ENCODE peak calls at places on chromosomes 3 and 15, in five cellular contexts. C is H1, X is endothelial cell of umbilical vein, E is neural progenitor cell, A is GM12878. O is an unnamed sample.

GRCh38 chr15:85545185-85545584 is 164.8 kb downstream of the AKAP13 start:
- DNase-seq in C (no peak), X (no peak), E (no peak), A (no peak), O (no peak)

GRCh38 chr3:60010778-60011177 is 961.0 kb upstream of the CFAP20DC start:
- DNase-seq in C (no peak), X (no peak), E (no peak), A (peak; percentile 65), O (no peak)

GRCh38 chr15:56040081-56041035 is 46.9 kb upstream of the NEDD4 start:
- DNase-seq in C (peak; percentile 25), X (peak; percentile 92), E (peak; percentile 20), A (no peak), O (peak; percentile 94)

GRCh38 chr15:31488437-31489204 is 162.0 kb downstream of the KLF13 start:
- DNase-seq in C (peak; percentile 66), X (peak; percentile 81), E (peak; percentile 88), A (peak; percentile 78), O (peak; percentile 87)

GRCh38 chr3:171936231-171936841 is 93.2 kb downstream of the TMEM212 start:
- DNase-seq in C (no peak), X (no peak), E (no peak), A (peak; percentile 20), O (peak; percentile 37)

GRCh38 chr3:66501483-66502266 is 853 bp upstream of the LRIG1 start:
- DNase-seq in C (no peak), X (no peak), E (no peak), A (no peak), O (no peak)

GRCh38 chr3:191417457-191417729 is 43.6 kb upstream of the PYDC2 start:
- DNase-seq in C (no peak), X (no peak), E (no peak), A (no peak), O (no peak)

GRCh38 chr3:155078959-155079794 is 942 bp upstream of the MME start:
- DNase-seq in C (no peak), X (peak; percentile 32), E (peak; percentile 52), A (no peak), O (peak; percentile 48)

GRCh38 chr15:63166219-63166618 is 8.9 kb upstream of the RPS27L start:
- DNase-seq in C (no peak), X (no peak), E (no peak), A (no peak), O (no peak)

GRCh38 chr3:13009132-13009945 is 63.9 kb downstream of the IQSEC1 start:
- DNase-seq in C (no peak), X (peak; percentile 8), E (no peak), A (no peak), O (no peak)

GRCh38 chr15:96323250-96324162 is 7.0 kb upstream of the NR2F2 start:
- DNase-seq in C (no peak), X (peak; percentile 49), E (peak; percentile 86), A (no peak), O (no peak)

GRCh38 chr3:35338186-35338585 is 301.1 kb upstream of the ARPP21 start:
- DNase-seq in C (no peak), X (peak; percentile 66), E (no peak), A (no peak), O (no peak)

GRCh38 chr3:34646911-34647465 is 848.6 kb downstream of the PDCD6IP start:
- DNase-seq in C (no peak), X (no peak), E (no peak), A (no peak), O (no peak)

GRCh38 chr3:40971191-40972168 is 227.8 kb upstream of the CTNNB1 start:
- DNase-seq in C (no peak), X (peak; percentile 99), E (no peak), A (peak; percentile 93), O (peak; percentile 76)

GRCh38 chr3:28317438-28318022 is 31.0 kb upstream of the ZCWPW2 start:
- DNase-seq in C (no peak), X (peak; percentile 47), E (peak; percentile 59), A (no peak), O (peak; percentile 62)

GRCh38 chr3:64122476-64122875 is 99.2 kb upstream of the PSMD6 start:
- DNase-seq in C (no peak), X (no peak), E (no peak), A (no peak), O (no peak)

GRCh38 chr3:5227812-5228211 is 40.3 kb downstream of the EDEM1 start:
- DNase-seq in C (no peak), X (no peak), E (no peak), A (no peak), O (no peak)

GRCh38 chr3:10836676-10837075 is 20.6 kb downstream of the SLC6A11 start:
- DNase-seq in C (no peak), X (no peak), E (no peak), A (no peak), O (no peak)

GRCh38 chr15:36080759-36081158 is 498.7 kb upstream of the CDIN1 start:
- DNase-seq in C (no peak), X (no peak), E (no peak), A (no peak), O (no peak)

GRCh38 chr15:88174571-88174970 is 82.0 kb downstream of the NTRK3 start:
- DNase-seq in C (no peak), X (no peak), E (no peak), A (no peak), O (no peak)

GRCh38 chr3:38834110-38834509 is 18.1 kb upstream of the SCN10A start:
- DNase-seq in C (peak; percentile 25), X (peak; percentile 95), E (peak; percentile 58), A (no peak), O (peak; percentile 73)

GRCh38 chr3:190911382-190911781 is 48.9 kb upstream of the GMNC start:
- DNase-seq in C (no peak), X (no peak), E (peak; percentile 70), A (no peak), O (no peak)

GRCh38 chr3:23611737-23612295 is 193.9 kb upstream of the UBE2E1 start:
- DNase-seq in C (no peak), X (peak; percentile 63), E (no peak), A (no peak), O (peak; percentile 40)

GRCh38 chr3:121998588-121999473 is 23.2 kb downstream of the ILDR1 start:
- DNase-seq in C (no peak), X (peak; percentile 41), E (no peak), A (no peak), O (peak; percentile 56)

GRCh38 chr3:142850395-142851023 is 38.4 kb downstream of the PCOLCE2 start:
- DNase-seq in C (no peak), X (peak; percentile 22), E (no peak), A (no peak), O (peak; percentile 21)

GRCh38 chr15:40746916-40747418 is 8.1 kb downstream of the RMDN3 start:
- DNase-seq in C (no peak), X (no peak), E (no peak), A (no peak), O (no peak)

GRCh38 chr3:148582126-148582525 is 115.6 kb upstream of the AGTR1 start:
- DNase-seq in C (no peak), X (no peak), E (no peak), A (no peak), O (no peak)

GRCh38 chr3:98930413-98930812 is 28.9 kb upstream of the DCBLD2 start:
- DNase-seq in C (no peak), X (no peak), E (no peak), A (no peak), O (no peak)

DNA sequence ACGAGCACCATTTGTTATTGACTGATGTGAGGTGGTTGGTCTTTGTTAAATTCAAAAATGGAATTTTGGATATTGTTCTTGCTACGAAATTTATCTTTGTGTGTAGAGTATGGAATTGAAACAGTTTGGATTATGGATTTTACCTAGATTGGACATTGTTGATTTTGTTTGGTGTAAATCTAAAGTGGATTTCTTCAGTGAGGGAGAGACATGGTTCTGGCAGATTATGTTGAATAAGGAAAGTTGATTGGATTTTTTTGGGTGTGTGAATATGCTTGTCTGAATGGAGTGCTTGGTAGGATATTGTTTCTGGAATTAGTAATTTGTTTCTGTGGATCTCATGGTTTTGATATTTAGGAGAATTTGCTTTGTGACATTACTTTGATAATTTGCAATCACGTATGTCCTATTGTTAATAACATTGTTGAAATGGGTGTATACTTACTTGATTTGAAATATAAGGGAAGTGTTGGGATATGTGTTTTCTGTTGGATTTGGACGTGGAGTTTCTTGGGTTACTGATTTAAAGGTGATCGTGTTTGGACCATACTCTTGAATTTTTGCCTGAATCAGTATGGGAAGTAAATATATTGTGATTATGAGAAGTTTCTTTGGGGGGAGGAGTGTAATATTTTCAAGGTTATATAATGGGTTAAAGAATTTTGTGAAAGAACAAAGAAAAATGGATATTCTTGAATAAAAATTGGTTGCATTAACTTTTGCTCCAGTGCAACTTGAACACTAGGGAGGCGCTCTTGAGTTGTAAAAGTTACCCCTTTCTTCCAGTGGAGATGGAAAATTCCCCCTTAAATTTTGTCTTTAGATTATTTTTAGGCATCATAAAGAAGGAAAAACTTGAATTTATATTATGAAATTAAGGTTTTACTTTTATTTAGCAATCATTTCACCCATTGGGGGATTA is 875 bp upstream of the CHD2 start:
- DNase-seq in C (no peak), X (no peak), E (peak; percentile 47), A (no peak), O (no peak)
- H3K36me3 ChIP-seq in C (peaks cover 20% of the 10 kb centered on the region), X (peaks cover 5% of the 10 kb centered on the region), E (peaks cover 56% of the 10 kb centered on the region), A (no peaks in the 10 kb centered on the region), O (no peaks in the 10 kb centered on the region)

GRCh38 chr3:47978386-47978785 is 37.8 kb downstream of the MAP4 start:
- DNase-seq in C (no peak), X (no peak), E (no peak), A (no peak), O (no peak)
- H3K79me2 ChIP-seq in C (no peaks in the 10 kb centered on the region), X (peaks cover 38% of the 10 kb centered on the region), E (peaks cover 8% of the 10 kb centered on the region), A (no peaks in the 10 kb centered on the region), O (peaks cover 57% of the 10 kb centered on the region)

GRCh38 chr3:58150130-58150663 is 60.6 kb downstream of the DNASE1L3 start:
- DNase-seq in C (no peak), X (no peak), E (no peak), A (no peak), O (no peak)
- H3K36me3 ChIP-seq in C (peaks cover 59% of the 10 kb centered on the region), X (peaks cover 87% of the 10 kb centered on the region), E (no peaks in the 10 kb centered on the region), A (peaks cover 10% of the 10 kb centered on the region), O (peaks cover 4% of the 10 kb centered on the region)

GRCh38 chr3:177060492-177060891 is 136.8 kb downstream of the TBL1XR1 start:
- DNase-seq in C (no peak), X (no peak), E (no peak), A (no peak), O (no peak)

GRCh38 chr3:177058647-177059046 is 138.6 kb downstream of the TBL1XR1 start:
- DNase-seq in C (no peak), X (no peak), E (no peak), A (no peak), O (no peak)

GRCh38 chr3:177055557-177056290 is 141.6 kb downstream of the TBL1XR1 start:
- DNase-seq in C (no peak), X (no peak), E (no peak), A (no peak), O (no peak)

GRCh38 chr3:177056927-177057326 is 140.4 kb downstream of the TBL1XR1 start:
- DNase-seq in C (no peak), X (no peak), E (no peak), A (no peak), O (no peak)

DNA sequence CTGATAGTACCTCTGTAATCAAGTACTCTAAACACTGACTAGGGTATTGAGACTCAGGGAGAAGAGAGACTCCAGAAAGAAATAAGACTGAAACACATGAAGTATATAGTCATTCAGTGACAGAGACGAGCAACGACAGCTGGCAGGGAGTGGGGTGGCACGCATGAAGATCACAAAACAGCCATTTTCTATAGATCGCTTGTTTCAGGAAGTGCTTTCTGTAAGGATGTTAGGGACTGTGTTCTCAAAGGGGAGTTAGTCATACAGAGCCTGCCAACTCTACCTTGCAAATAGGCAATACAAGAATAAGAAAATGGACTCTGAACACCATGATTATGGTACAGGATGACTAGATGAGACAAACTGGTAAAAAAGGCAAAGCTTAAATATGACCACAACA is 139.5 kb downstream of the TBL1XR1 start:
- DNase-seq in C (no peak), X (no peak), E (no peak), A (peak; percentile 60), O (no peak)
- H3K79me2 ChIP-seq in C (peaks cover 3% of the 10 kb centered on the region), X (peaks cover 61% of the 10 kb centered on the region), E (peaks cover 100% of the 10 kb centered on the region), A (peaks cover 13% of the 10 kb centered on the region), O (peaks cover 97% of the 10 kb centered on the region)

O was measured in hepatocyte.